ENCODE peak calls at places on chromosomes 6 and 20, in seven cellular contexts. H, G, W, K, Y, J and S are unnamed samples.

GRCh38 chr6:137240168-137240567 is 21.0 kb upstream of the IFNGR1 start:
- DNase-seq in H (no peak), G (no peak), W (no peak), K (peak; percentile 80), Y (peak; percentile 65), J (peak; percentile 85), S (peak; percentile 64)

GRCh38 chr6:29653452-29654038 is 3.3 kb upstream of the MOG start:
- DNase-seq in H (peak; percentile 70), G (peak; percentile 94), W (peak; percentile 58), K (no peak), Y (peak; percentile 54), J (no peak), S (no peak)

GRCh38 chr6:107443066-107443903 is 16.1 kb downstream of the PDSS2 start:
- DNase-seq in H (no peak), G (no peak), W (no peak), K (no peak), Y (no peak), J (no peak), S (no peak)

GRCh38 chr6:132812255-132812732 is 2.1 kb upstream of the RPS12 start:
- DNase-seq in H (no peak), G (no peak), W (no peak), K (no peak), Y (no peak), J (no peak), S (no peak)

GRCh38 chr6:18328549-18328922 is 58.6 kb upstream of the RNF144B start:
- DNase-seq in H (peak; percentile 58), G (no peak), W (no peak), K (no peak), Y (no peak), J (no peak), S (no peak)

GRCh38 chr6:11425431-11425871 is 112.1 kb upstream of the TMEM170B start:
- DNase-seq in H (no peak), G (peak; percentile 42), W (no peak), K (no peak), Y (no peak), J (no peak), S (no peak)

GRCh38 chr6:129248976-129249375 is 366.0 kb downstream of the LAMA2 start:
- DNase-seq in H (no peak), G (no peak), W (no peak), K (no peak), Y (no peak), J (no peak), S (no peak)

GRCh38 chr20:34709836-34710567 is 5.9 kb downstream of the TP53INP2 start:
- DNase-seq in H (peak; percentile 72), G (peak; percentile 68), W (peak; percentile 84), K (peak; percentile 86), Y (no peak), J (peak; percentile 87), S (peak; percentile 92)

GRCh38 chr6:21769973-21770372 is 176.4 kb downstream of the SOX4 start:
- DNase-seq in H (peak; percentile 40), G (no peak), W (no peak), K (no peak), Y (no peak), J (no peak), S (no peak)

DNA sequence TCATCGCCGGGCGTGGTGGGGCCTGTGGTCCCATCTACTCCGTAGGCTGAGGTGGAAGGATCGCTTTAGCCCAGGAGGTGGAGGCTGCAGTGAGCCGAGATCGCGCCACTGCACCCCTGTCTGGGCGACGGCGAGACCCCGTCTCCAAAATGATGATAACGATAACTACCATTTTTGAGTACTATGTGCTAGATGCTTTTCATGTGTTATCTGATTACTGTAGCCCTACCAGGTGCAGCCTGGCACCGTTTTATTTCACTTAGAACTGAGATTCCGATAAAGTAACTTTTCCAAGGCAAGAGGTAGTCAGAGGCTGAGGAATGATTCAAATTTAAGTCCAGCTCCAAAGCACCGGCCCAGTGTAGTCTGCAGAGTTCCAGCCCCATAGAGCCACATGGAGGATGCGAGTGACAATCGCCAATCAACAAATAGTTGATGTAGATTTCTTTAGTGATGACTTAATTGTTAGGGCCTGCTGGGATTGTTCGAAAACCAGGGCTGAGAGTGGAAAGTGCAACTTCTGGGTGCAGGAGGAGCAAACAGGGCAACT is 727 bp downstream of the ERMARD start:
- DNase-seq in H (no peak), G (peak; percentile 43), W (no peak), K (no peak), Y (no peak), J (no peak), S (no peak)
- H3K4me1 ChIP-seq in H (peaks cover 8% of the 10 kb centered on the region), G (peaks cover 27% of the 10 kb centered on the region), W (peaks cover 12% of the 10 kb centered on the region), K (peaks cover 23% of the 10 kb centered on the region), Y (peaks cover 25% of the 10 kb centered on the region), J (peaks cover 26% of the 10 kb centered on the region), S (peaks cover 16% of the 10 kb centered on the region)

GRCh38 chr6:73669005-73669404 is 15.2 kb upstream of the SLC17A5 start:
- DNase-seq in H (no peak), G (no peak), W (no peak), K (no peak), Y (no peak), J (no peak), S (no peak)

GRCh38 chr6:73672290-73672689 is 18.5 kb upstream of the SLC17A5 start:
- DNase-seq in H (no peak), G (no peak), W (no peak), K (no peak), Y (no peak), J (no peak), S (no peak)

GRCh38 chr6:73665686-73666319 is 12.0 kb upstream of the SLC17A5 start:
- DNase-seq in H (peak; percentile 62), G (no peak), W (no peak), K (no peak), Y (no peak), J (no peak), S (no peak)

GRCh38 chr6:73667798-73668197 is 14.0 kb upstream of the SLC17A5 start:
- DNase-seq in H (no peak), G (no peak), W (no peak), K (no peak), Y (no peak), J (no peak), S (no peak)

GRCh38 chr6:73666393-73666792 is 12.6 kb upstream of the SLC17A5 start:
- DNase-seq in H (no peak), G (no peak), W (no peak), K (no peak), Y (no peak), J (no peak), S (no peak)
- H3K27ac ChIP-seq in H (peak overlapping the region; percentile 29), G (no peak overlapping the region), W (no peak overlapping the region), K (no peak overlapping the region), Y (no peak overlapping the region), J (no peak overlapping the region), S (no peak overlapping the region)

DNA sequence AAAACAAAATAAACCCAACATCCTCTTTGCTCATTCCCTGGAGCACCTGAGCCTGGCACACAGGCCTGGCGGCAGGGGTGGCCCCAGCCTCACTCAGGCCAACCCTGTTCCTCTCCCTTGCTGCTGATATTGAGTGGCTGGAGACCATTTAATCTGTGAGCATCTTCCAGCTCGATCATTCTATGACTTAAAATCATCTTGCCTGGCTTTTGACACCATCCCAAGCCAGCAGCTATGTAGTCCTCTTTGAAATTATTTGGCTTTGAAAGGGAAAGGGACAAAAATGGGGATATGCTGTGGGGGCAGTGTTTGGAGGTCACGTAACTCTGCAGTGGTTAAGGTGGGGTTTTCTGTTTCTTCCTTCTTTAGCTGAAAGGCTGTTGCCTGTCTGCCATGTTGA is 22.8 kb downstream of the EZR start:
- DNase-seq in H (no peak), G (no peak), W (no peak), K (no peak), Y (no peak), J (no peak), S (no peak)
- H3K4me1 ChIP-seq in H (peaks cover 26% of the 10 kb centered on the region), G (peaks cover 60% of the 10 kb centered on the region), W (peaks cover 97% of the 10 kb centered on the region), K (peaks cover 94% of the 10 kb centered on the region), Y (peaks cover 47% of the 10 kb centered on the region), J (peaks cover 31% of the 10 kb centered on the region), S (peaks cover 73% of the 10 kb centered on the region)

DNA sequence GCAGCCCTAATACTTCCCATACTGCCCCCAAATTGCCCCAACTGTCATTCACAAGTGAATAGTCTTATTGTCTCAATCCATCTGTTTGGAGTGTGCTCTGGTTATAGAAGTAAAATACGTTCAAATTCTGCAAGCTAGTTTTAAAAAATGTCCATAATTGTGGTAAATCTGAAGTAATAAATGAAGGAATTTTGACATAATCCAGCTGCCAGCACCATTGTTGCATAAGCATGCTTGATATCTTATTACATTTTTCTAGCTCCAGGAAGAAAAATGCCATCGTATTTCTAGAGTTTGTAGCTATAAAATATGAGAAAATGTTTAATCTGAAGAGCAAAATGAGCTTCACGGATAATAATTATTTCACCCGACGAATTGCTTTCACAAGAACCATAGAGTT is 664.7 kb downstream of the RFPL4B start:
- DNase-seq in H (no peak), G (no peak), W (no peak), K (no peak), Y (no peak), J (no peak), S (no peak)
- H3K27ac ChIP-seq in H (no peak overlapping the region), G (no peak overlapping the region), W (no peak overlapping the region), K (no peak overlapping the region), Y (no peak overlapping the region), J (peak overlapping the region; percentile 36), S (no peak overlapping the region)

DNA sequence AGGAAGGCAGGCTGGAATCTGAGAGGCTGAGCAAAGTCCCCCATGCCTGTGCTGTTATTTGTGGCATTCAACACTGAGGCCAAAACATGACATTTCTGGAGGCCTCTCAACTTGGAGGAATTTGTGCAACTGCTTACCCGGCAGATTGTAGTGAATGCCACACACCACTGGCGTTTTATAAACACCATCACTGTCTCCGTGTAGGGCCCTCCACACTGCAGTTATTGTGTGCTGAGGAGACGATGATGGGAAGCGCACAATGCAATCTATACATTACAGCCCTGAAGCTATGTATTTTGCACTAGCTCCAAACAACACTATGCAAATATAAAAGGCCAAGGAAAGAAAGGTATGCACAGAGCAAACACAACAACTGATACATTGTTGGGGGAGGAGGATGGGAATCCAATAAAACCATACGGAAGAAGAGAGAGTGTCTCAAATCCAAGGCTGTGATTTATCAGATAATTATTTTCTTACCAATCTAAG is 106.5 kb downstream of the SMLR1 start:
- DNase-seq in H (peak; percentile 86), G (peak; percentile 43), W (no peak), K (no peak), Y (no peak), J (no peak), S (no peak)
- H3K4me1 ChIP-seq in H (peaks cover 75% of the 10 kb centered on the region), G (peaks cover 26% of the 10 kb centered on the region), W (peaks cover 52% of the 10 kb centered on the region), K (peaks cover 28% of the 10 kb centered on the region), Y (peaks cover 27% of the 10 kb centered on the region), J (peaks cover 38% of the 10 kb centered on the region), S (peaks cover 7% of the 10 kb centered on the region)

GRCh38 chr6:13559968-13560650 is 14.3 kb upstream of the SIRT5 start:
- DNase-seq in H (peak; percentile 23), G (no peak), W (no peak), K (no peak), Y (no peak), J (no peak), S (no peak)

GRCh38 chr6:13560651-13561044 is 13.8 kb upstream of the SIRT5 start:
- DNase-seq in H (no peak), G (peak; percentile 35), W (no peak), K (no peak), Y (no peak), J (no peak), S (no peak)

GRCh38 chr6:13563009-13563408 is 11.4 kb upstream of the SIRT5 start:
- DNase-seq in H (peak; percentile 15), G (no peak), W (no peak), K (no peak), Y (no peak), J (no peak), S (no peak)

GRCh38 chr6:13559251-13559650 is 15.2 kb upstream of the SIRT5 start:
- DNase-seq in H (peak; percentile 16), G (no peak), W (no peak), K (no peak), Y (no peak), J (no peak), S (no peak)

GRCh38 chr6:13561624-13562267 is 12.7 kb upstream of the SIRT5 start:
- DNase-seq in H (no peak), G (no peak), W (no peak), K (no peak), Y (peak; percentile 34), J (no peak), S (no peak)
- H3K27ac ChIP-seq in H (no peak overlapping the region), G (no peak overlapping the region), W (no peak overlapping the region), K (peak overlapping the region; percentile 61), Y (no peak overlapping the region), J (no peak overlapping the region), S (no peak overlapping the region)